ENCODE peak calls at places on chromosomes 16 and 17, in ten cellular contexts. One of them, this sample, is unnamed.

GRCh38 chr17:38749222-38750043 is 1.3 kb upstream of the PCGF2 start:
- DNase-seq in NCI-H1048: no peak
- DNase-seq in heart left ventricle: peak; percentile 93
- DNase-seq in NCI-H510A treated with DMSO at 0.1 percent for 48 hours: peak; percentile 77
- DNase-seq in stimulated activated CD8-positive, alpha-beta memory T cell treated with anti-CD3 and anti-CD28 coated beads, Interleukin-15, amount 100 ng/mL, for 4 hours: no peak
- DNase-seq in stomach: peak; percentile 81
- DNase-seq in HFF-Myc: no peak
- DNase-seq in effector memory CD4-positive, alpha-beta T cell: no peak
- DNase-seq in NCI-H1436: peak; percentile 38
- DNase-seq in COR-L47: peak; percentile 67
- DNase-seq in this sample: peak; percentile 40

GRCh38 chr17:1649844-1650409 is at the start of gene RILP:
- DNase-seq in NCI-H1048: no peak
- DNase-seq in stomach: peak; percentile 95
- DNase-seq in COR-L47: no peak
- DNase-seq in heart left ventricle: peak; percentile 90
- DNase-seq in NCI-H510A treated with DMSO at 0.1 percent for 48 hours: no peak
- DNase-seq in stimulated activated CD8-positive, alpha-beta memory T cell treated with anti-CD3 and anti-CD28 coated beads, Interleukin-15, amount 100 ng/mL, for 4 hours: no peak
- DNase-seq in HFF-Myc: no peak
- DNase-seq in effector memory CD4-positive, alpha-beta T cell: no peak
- DNase-seq in NCI-H1436: no peak
- DNase-seq in this sample: no peak

GRCh38 chr17:40356906-40357861 is 7.4 kb downstream of the GJD3 start:
- DNase-seq in stimulated activated CD8-positive, alpha-beta memory T cell treated with anti-CD3 and anti-CD28 coated beads, Interleukin-15, amount 100 ng/mL, for 4 hours: no peak
- DNase-seq in NCI-H1436: no peak
- DNase-seq in NCI-H1048: no peak
- DNase-seq in effector memory CD4-positive, alpha-beta T cell: no peak
- DNase-seq in stomach: no peak
- DNase-seq in heart left ventricle: no peak
- DNase-seq in NCI-H510A treated with DMSO at 0.1 percent for 48 hours: no peak
- DNase-seq in HFF-Myc: no peak
- DNase-seq in COR-L47: no peak
- DNase-seq in this sample: no peak

GRCh38 chr16:85641305-85641704 is 28.2 kb downstream of the GSE1 start:
- DNase-seq in heart left ventricle: no peak
- DNase-seq in HFF-Myc: no peak
- DNase-seq in NCI-H1048: no peak
- DNase-seq in effector memory CD4-positive, alpha-beta T cell: no peak
- DNase-seq in stomach: no peak
- DNase-seq in COR-L47: peak; percentile 53
- DNase-seq in stimulated activated CD8-positive, alpha-beta memory T cell treated with anti-CD3 and anti-CD28 coated beads, Interleukin-15, amount 100 ng/mL, for 4 hours: no peak
- DNase-seq in NCI-H1436: no peak
- DNase-seq in NCI-H510A treated with DMSO at 0.1 percent for 48 hours: no peak
- DNase-seq in this sample: no peak

GRCh38 chr16:54286330-54287017 is at the start of gene IRX3:
- DNase-seq in stimulated activated CD8-positive, alpha-beta memory T cell treated with anti-CD3 and anti-CD28 coated beads, Interleukin-15, amount 100 ng/mL, for 4 hours: no peak
- DNase-seq in HFF-Myc: peak; percentile 68
- DNase-seq in NCI-H510A treated with DMSO at 0.1 percent for 48 hours: peak; percentile 87
- DNase-seq in effector memory CD4-positive, alpha-beta T cell: no peak
- DNase-seq in NCI-H1436: peak; percentile 90
- DNase-seq in COR-L47: peak; percentile 63
- DNase-seq in heart left ventricle: peak; percentile 91
- DNase-seq in stomach: peak; percentile 88
- DNase-seq in NCI-H1048: peak; percentile 15
- DNase-seq in this sample: peak; percentile 83

GRCh38 chr16:70428178-70428998 is 10.5 kb downstream of the ST3GAL2 start:
- DNase-seq in NCI-H510A treated with DMSO at 0.1 percent for 48 hours: peak; percentile 49
- DNase-seq in effector memory CD4-positive, alpha-beta T cell: no peak
- DNase-seq in heart left ventricle: peak; percentile 95
- DNase-seq in stimulated activated CD8-positive, alpha-beta memory T cell treated with anti-CD3 and anti-CD28 coated beads, Interleukin-15, amount 100 ng/mL, for 4 hours: peak; percentile 40
- DNase-seq in NCI-H1436: no peak
- DNase-seq in NCI-H1048: no peak
- DNase-seq in HFF-Myc: peak; percentile 68
- DNase-seq in COR-L47: peak; percentile 4
- DNase-seq in stomach: peak; percentile 87
- DNase-seq in this sample: peak; percentile 68

GRCh38 chr16:80084614-80085013 is 456.2 kb upstream of the DYNLRB2 start:
- DNase-seq in stimulated activated CD8-positive, alpha-beta memory T cell treated with anti-CD3 and anti-CD28 coated beads, Interleukin-15, amount 100 ng/mL, for 4 hours: no peak
- DNase-seq in NCI-H510A treated with DMSO at 0.1 percent for 48 hours: peak; percentile 60
- DNase-seq in heart left ventricle: no peak
- DNase-seq in NCI-H1436: peak; percentile 57
- DNase-seq in NCI-H1048: no peak
- DNase-seq in HFF-Myc: no peak
- DNase-seq in effector memory CD4-positive, alpha-beta T cell: no peak
- DNase-seq in COR-L47: no peak
- DNase-seq in stomach: peak; percentile 51
- DNase-seq in this sample: peak; percentile 64

GRCh38 chr17:80270836-80271235 is 10.2 kb downstream of the RNF213 start:
- DNase-seq in heart left ventricle: no peak
- DNase-seq in NCI-H1048: no peak
- DNase-seq in NCI-H1436: no peak
- DNase-seq in stimulated activated CD8-positive, alpha-beta memory T cell treated with anti-CD3 and anti-CD28 coated beads, Interleukin-15, amount 100 ng/mL, for 4 hours: no peak
- DNase-seq in effector memory CD4-positive, alpha-beta T cell: peak; percentile 27
- DNase-seq in HFF-Myc: no peak
- DNase-seq in COR-L47: no peak
- DNase-seq in NCI-H510A treated with DMSO at 0.1 percent for 48 hours: no peak
- DNase-seq in stomach: no peak
- DNase-seq in this sample: no peak

GRCh38 chr17:83025636-83026280 is 53.7 kb upstream of the METRNL start:
- DNase-seq in stimulated activated CD8-positive, alpha-beta memory T cell treated with anti-CD3 and anti-CD28 coated beads, Interleukin-15, amount 100 ng/mL, for 4 hours: no peak
- DNase-seq in NCI-H1048: no peak
- DNase-seq in effector memory CD4-positive, alpha-beta T cell: no peak
- DNase-seq in NCI-H1436: no peak
- DNase-seq in HFF-Myc: no peak
- DNase-seq in stomach: peak; percentile 22
- DNase-seq in heart left ventricle: no peak
- DNase-seq in NCI-H510A treated with DMSO at 0.1 percent for 48 hours: no peak
- DNase-seq in COR-L47: no peak
- DNase-seq in this sample: no peak

GRCh38 chr16:24734382-24734781 is 4.9 kb downstream of the TNRC6A start:
- DNase-seq in heart left ventricle: no peak
- DNase-seq in effector memory CD4-positive, alpha-beta T cell: no peak
- DNase-seq in HFF-Myc: no peak
- DNase-seq in stomach: no peak
- DNase-seq in NCI-H1048: no peak
- DNase-seq in stimulated activated CD8-positive, alpha-beta memory T cell treated with anti-CD3 and anti-CD28 coated beads, Interleukin-15, amount 100 ng/mL, for 4 hours: no peak
- DNase-seq in NCI-H1436: no peak
- DNase-seq in NCI-H510A treated with DMSO at 0.1 percent for 48 hours: no peak
- DNase-seq in COR-L47: no peak
- DNase-seq in this sample: no peak

This sample was measured in DMS153.